ENCODE peak calls at places on chromosomes 1 and 21, in four cellular contexts. B, C, S and L are unnamed samples.

GRCh38 chr21:32570456-32570855 is 14.9 kb downstream of the TCP10L start:
- DNase-seq in B (no peak), C (no peak), S (no peak), L (no peak)

GRCh38 chr1:68791800-68792199 is 294.9 kb upstream of the DEPDC1 start:
- DNase-seq in B (no peak), C (no peak), S (no peak), L (no peak)

GRCh38 chr1:30911061-30911954 is 2.8 kb upstream of the SDC3 start:
- DNase-seq in B (peak; percentile 71), C (peak; percentile 40), S (peak; percentile 80), L (no peak)

GRCh38 chr1:245753807-245754206 is 599.0 kb downstream of the KIF26B start:
- DNase-seq in B (no peak), C (no peak), S (no peak), L (no peak)

GRCh38 chr1:154791292-154792278 is 78.5 kb downstream of the KCNN3 start:
- DNase-seq in B (peak; percentile 52), C (no peak), S (no peak), L (peak; percentile 82)

GRCh38 chr1:157992813-157993178 is 649 bp upstream of the KIRREL1 start:
- DNase-seq in B (peak; percentile 41), C (no peak), S (peak; percentile 65), L (no peak)

GRCh38 chr1:150613061-150613920 is 16.1 kb downstream of the ENSA start:
- DNase-seq in B (no peak), C (peak; percentile 55), S (peak; percentile 75), L (peak; percentile 64)

GRCh38 chr1:56315293-56315942 is 263.9 kb downstream of the PLPP3 start:
- DNase-seq in B (no peak), C (no peak), S (peak; percentile 65), L (no peak)

GRCh38 chr1:192905049-192905448 is 96.2 kb downstream of the RGS2 start:
- DNase-seq in B (no peak), C (no peak), S (no peak), L (no peak)

GRCh38 chr1:111219466-111220286 is 7.8 kb upstream of the CHI3L2 start:
- DNase-seq in B (no peak), C (no peak), S (no peak), L (no peak)

GRCh38 chr1:153428790-153429189 is 12.5 kb downstream of the S100A7A start:
- DNase-seq in B (no peak), C (no peak), S (no peak), L (no peak)

GRCh38 chr1:58035523-58035922 is 511.0 kb downstream of the OMA1 start:
- DNase-seq in B (peak; percentile 3), C (no peak), S (no peak), L (no peak)

GRCh38 chr1:155598842-155599331 is 11.1 kb upstream of the MSTO1 start:
- DNase-seq in B (no peak), C (peak; percentile 8), S (no peak), L (no peak)

GRCh38 chr1:76198452-76198851 is 123.9 kb downstream of the ST6GALNAC3 start:
- DNase-seq in B (no peak), C (no peak), S (no peak), L (no peak)